ENCODE peak calls at places on chromosomes 11 and 22, in four cellular contexts. X is heart right ventricle, G is left lung, V is thoracic aorta. Q is an unnamed sample.

GRCh38 chr11:94909371-94909820 is 64.0 kb downstream of the CWC15 start:
- DNase-seq in X (no peak), G (no peak), V (no peak), Q (no peak)

GRCh38 chr22:31504282-31504681 is 7.9 kb downstream of the SFI1 start:
- DNase-seq in X (no peak), G (no peak), V (no peak), Q (no peak)

GRCh38 chr11:35970445-35970844 is 26.6 kb downstream of the LDLRAD3 start:
- DNase-seq in X (no peak), G (no peak), V (no peak), Q (no peak)

GRCh38 chr11:94934362-94934761 is 39.0 kb downstream of the CWC15 start:
- DNase-seq in X (no peak), G (no peak), V (no peak), Q (no peak)

GRCh38 chr22:32331236-32331917 is 26.3 kb upstream of the RFPL3 start:
- DNase-seq in X (no peak), G (no peak), V (no peak), Q (no peak)

GRCh38 chr11:10580625-10581024 is 12.2 kb upstream of the LYVE1 start:
- DNase-seq in X (no peak), G (no peak), V (no peak), Q (no peak)

GRCh38 chr11:102666331-102666957 is 39.1 kb downstream of the MMP27 start:
- DNase-seq in X (no peak), G (no peak), V (no peak), Q (peak; percentile 56)

GRCh38 chr22:21450320-21450831 is 16.8 kb upstream of the TMEM191C start:
- DNase-seq in X (no peak), G (no peak), V (no peak), Q (no peak)

GRCh38 chr11:54558407-54558806 is 45.4 kb downstream of the OR4C46 start:
- DNase-seq in X (no peak), G (no peak), V (no peak), Q (peak; percentile 3)

GRCh38 chr11:23318670-23319069 is 458.4 kb upstream of the CCDC179 start:
- DNase-seq in X (no peak), G (no peak), V (no peak), Q (no peak)

GRCh38 chr11:43366597-43367121 is 7.9 kb downstream of the TTC17 start:
- DNase-seq in X (no peak), G (no peak), V (no peak), Q (no peak)

GRCh38 chr22:21457023-21457787 is 10.0 kb upstream of the TMEM191C start:
- DNase-seq in X (no peak), G (no peak), V (no peak), Q (no peak)

GRCh38 chr11:57635236-57635635 is 14.5 kb downstream of the YPEL4 start:
- DNase-seq in X (no peak), G (no peak), V (no peak), Q (no peak)

GRCh38 chr22:46538816-46539163 is 1.4 kb upstream of the CELSR1 start:
- DNase-seq in X (no peak), G (peak; percentile 62), V (no peak), Q (no peak)

DNA sequence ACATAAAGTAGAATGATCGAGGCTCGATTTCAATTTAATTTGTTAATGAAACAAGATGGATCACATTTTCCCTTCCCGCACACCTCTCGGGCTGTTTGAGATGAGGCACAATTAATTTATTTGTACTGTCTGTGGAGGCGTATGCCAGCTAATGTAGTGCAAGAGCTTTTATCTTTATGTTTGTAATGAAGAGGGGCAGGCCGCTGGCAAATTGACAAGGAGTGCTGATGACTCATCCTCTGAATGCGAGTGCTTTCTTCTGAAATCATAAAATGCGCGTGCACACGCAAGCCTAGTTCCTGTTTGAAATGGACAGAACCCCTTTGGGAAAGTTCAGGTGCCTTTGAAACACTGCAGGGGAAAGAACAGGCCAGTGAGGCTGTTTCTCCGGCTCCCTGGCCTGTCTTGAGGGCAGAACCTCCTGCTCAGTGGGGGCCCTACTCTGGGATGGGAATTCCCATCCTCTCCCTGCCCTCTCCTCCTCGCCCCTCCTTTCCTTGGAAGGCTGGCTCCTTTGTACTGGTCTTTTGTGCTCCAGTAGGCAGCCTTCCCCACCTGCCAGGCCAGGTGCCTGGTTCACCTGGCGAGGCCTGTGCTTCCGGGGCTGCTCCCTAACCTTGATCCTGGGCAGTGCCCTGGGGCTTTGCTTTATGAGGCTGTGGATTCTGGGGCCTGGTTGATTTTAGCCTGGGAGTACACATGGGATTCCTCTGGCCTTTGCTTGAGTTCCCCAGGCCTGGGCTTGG is 50.3 kb downstream of the TEAD1 start:
- DNase-seq in X (peak; percentile 80), G (peak; percentile 64), V (peak; percentile 12), Q (no peak)
- H3K4me3 ChIP-seq in X (no peak overlapping the region), G (no peak overlapping the region), V (no peak overlapping the region), Q (no peak overlapping the region)

DNA sequence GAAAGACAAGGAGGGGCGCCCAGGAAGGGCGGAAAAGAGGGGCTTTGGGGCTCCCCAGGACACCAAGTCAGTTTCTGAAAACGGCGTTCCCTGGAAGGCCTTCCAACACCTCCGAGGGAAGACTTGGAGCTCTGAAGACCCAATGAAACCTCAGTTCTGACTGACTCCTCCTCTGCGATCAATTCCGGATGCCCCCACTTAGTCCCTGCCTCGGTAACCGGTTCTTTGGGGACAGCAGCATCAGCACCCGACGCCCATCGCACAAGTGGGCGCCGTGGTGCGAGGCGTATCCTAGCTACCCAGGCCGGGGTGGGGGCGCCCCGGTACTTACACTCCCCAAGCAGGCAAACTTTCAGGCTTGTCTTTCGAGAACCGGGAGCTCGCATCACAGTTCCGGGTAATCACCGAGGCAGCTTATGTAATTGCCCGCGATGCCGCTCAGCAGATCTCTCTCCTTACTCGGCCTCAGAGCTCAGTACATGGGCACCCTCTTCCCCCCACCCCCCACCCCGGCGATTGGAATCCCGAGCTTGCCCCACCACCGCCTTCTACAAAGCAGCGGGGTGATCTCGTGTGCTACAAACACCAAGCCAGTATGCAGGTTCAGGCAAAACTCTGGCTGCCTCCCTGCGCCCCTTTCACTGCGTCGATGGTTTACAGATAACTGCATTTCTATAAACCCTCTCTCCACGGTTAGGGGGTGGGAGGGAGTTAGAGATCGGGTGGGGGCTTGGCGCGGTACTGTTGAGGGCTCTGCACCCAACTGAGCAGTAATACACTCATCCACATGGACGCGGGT is 2.0 kb downstream of the TENM4 start:
- DNase-seq in X (peak; percentile 9), G (no peak), V (no peak), Q (no peak)
- H3K4me3 ChIP-seq in X (peak overlapping the region; percentile 35), G (no peak overlapping the region), V (peak overlapping the region; percentile 89), Q (no peak overlapping the region)

GRCh38 chr11:66042227-66043007 is 6.5 kb downstream of the GAL3ST3 start:
- DNase-seq in X (no peak), G (no peak), V (no peak), Q (no peak)

GRCh38 chr11:66045177-66045639 is 3.8 kb downstream of the GAL3ST3 start:
- DNase-seq in X (peak; percentile 71), G (peak; percentile 72), V (no peak), Q (peak; percentile 92)

GRCh38 chr11:66039765-66040164 is 9.2 kb downstream of the GAL3ST3 start:
- DNase-seq in X (no peak), G (no peak), V (no peak), Q (no peak)

GRCh38 chr11:66044757-66045156 is 4.2 kb downstream of the GAL3ST3 start:
- DNase-seq in X (no peak), G (no peak), V (no peak), Q (no peak)

GRCh38 chr11:66043008-66043906 is 5.7 kb downstream of the GAL3ST3 start:
- DNase-seq in X (no peak), G (no peak), V (no peak), Q (no peak)
- H3K4me3 ChIP-seq in X (no peak overlapping the region), G (no peak overlapping the region), V (no peak overlapping the region), Q (no peak overlapping the region)

DNA sequence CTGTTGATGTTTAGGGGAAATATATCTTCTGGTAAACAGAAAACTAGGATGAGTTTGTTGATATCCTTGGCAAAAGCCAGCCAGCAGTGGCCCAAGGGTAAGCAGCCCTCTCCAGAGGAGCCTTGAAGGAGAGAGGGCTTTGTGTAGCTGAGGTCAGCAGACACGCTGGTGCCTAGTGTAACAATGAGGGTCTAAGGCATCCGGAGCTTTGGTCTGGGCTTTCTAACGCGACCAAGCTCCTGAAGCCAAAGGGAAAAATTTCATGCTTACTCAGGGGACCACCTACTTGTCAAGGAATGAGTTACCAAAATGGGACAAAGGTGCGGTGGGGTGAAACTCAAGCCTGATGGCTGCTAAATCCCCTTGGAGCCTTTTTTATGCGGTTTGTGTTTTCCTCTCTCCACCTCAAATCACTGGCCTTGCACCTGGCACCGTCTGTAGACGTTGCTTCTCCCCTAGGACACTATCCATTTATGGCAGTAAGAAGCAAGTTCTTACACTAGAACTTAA is 134.9 kb downstream of the DBX1 start:
- DNase-seq in X (no peak), G (no peak), V (no peak), Q (no peak)
- H3K4me3 ChIP-seq in X (no peak overlapping the region), G (no peak overlapping the region), V (no peak overlapping the region), Q (no peak overlapping the region)

DNA sequence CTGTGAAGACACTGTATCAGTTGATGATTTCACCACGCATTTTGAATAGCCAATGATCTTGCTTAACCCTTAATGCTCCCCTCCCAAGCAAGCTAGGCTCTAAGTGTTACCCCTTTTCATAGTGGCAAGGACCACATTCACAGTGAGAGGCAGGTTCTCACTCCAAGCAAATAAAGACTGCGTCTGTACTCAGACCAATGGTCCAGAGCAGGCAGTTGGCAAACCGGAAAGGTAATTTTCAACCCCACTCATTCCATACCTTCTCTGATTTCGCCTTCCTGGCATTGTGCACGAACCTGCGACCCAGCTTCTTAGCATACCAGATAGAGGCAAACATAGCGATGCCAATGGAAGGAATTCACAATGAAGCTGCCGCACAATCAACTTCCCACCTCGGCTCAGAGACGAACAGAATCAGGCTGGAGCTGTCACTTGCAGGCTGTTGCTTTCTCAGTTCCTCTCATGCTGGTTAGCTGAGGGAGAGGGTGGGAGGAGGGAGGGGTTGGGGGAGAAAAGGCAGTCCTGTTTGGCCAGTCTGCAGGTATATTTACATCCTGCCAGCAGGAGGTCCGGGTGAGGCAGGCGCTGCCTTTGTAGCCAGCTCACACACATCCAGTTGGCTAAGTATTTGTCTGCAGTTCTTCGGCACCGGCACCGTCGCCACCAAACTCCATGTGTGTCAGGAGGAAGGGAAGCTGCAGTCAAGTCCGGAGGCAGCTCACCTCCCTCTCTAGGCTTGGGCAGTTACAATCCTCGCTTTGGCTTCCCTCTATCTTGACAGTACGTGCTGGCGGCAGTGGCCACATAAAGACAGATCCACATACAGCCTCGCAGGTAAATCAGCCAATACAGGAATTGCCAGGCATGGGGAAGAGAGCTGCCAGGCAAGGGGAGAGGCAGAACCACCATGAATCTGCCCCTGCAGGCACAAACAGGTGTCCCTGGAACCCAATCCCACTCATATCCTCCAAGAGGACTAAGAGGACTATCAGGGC is 1151.3 kb upstream of the CCDC90B start:
- DNase-seq in X (no peak), G (peak; percentile 33), V (no peak), Q (peak; percentile 15)
- H3K4me3 ChIP-seq in X (no peak overlapping the region), G (no peak overlapping the region), V (no peak overlapping the region), Q (no peak overlapping the region)

Q was measured in OCI-LY7.